ENCODE peak calls at places on chromosomes 12 and 14, in six cellular contexts. P is GM12865; W is Jurkat, Clone E6-1; Z is heart right ventricle; T is uterus; Q is gastrocnemius medialis. V is an unnamed sample.

GRCh38 chr14:32620303-32620702 is 291.2 kb downstream of the AKAP6 start:
- DNase-seq in P (no peak), W (no peak), Z (no peak), T (no peak), Q (no peak), V (no peak)

GRCh38 chr12:121893901-121894540 is 5.4 kb downstream of the PSMD9 start:
- DNase-seq in P (no peak), W (peak), Z (no peak), T (no peak), Q (no peak), V (peak)

GRCh38 chr12:3431685-3432084 is 59.3 kb upstream of the PRMT8 start:
- DNase-seq in P (no peak), W (no peak), Z (no peak), T (no peak), Q (no peak), V (no peak)

GRCh38 chr12:96719671-96720362 is 187.2 kb upstream of the NEDD1 start:
- DNase-seq in P (peak), W (peak), Z (no peak), T (no peak), Q (no peak), V (peak)

GRCh38 chr12:72057330-72057911 is 118.8 kb downstream of the TPH2 start:
- DNase-seq in P (no peak), W (peak), Z (no peak), T (no peak), Q (no peak), V (no peak)

GRCh38 chr12:42118136-42118879 is 26.4 kb downstream of the GXYLT1 start:
- DNase-seq in P (no peak), W (no peak), Z (no peak), T (no peak), Q (no peak), V (no peak)

GRCh38 chr12:50618864-50619609 is 114.3 kb downstream of the DIP2B start:
- DNase-seq in P (no peak), W (no peak), Z (no peak), T (no peak), Q (no peak), V (no peak)

GRCh38 chr14:55052259-55052930 is 948 bp downstream of the MAPK1IP1L start:
- DNase-seq in P (no peak), W (no peak), Z (no peak), T (no peak), Q (no peak), V (peak)

GRCh38 chr12:93592641-93593396 is 20.3 kb downstream of the SOCS2 start:
- DNase-seq in P (no peak), W (no peak), Z (no peak), T (no peak), Q (no peak), V (no peak)

GRCh38 chr12:49623142-49623899 is at the start of gene PRPF40B:
- DNase-seq in P (peak), W (peak), Z (peak), T (peak), Q (peak), V (peak)

GRCh38 chr14:71431169-71431525 is 501.1 kb upstream of the RGS6 start:
- DNase-seq in P (no peak), W (no peak), Z (no peak), T (no peak), Q (no peak), V (no peak)

GRCh38 chr12:30908389-30909087 is 18.0 kb upstream of the TSPAN11 start:
- DNase-seq in P (no peak), W (no peak), Z (no peak), T (no peak), Q (no peak), V (no peak)

GRCh38 chr12:49763006-49763591 is 21.7 kb downstream of the TMBIM6 start:
- DNase-seq in P (peak), W (peak), Z (peak), T (peak), Q (peak), V (peak)

GRCh38 chr12:90741611-90742010 is 213.4 kb downstream of the CCER1 start:
- DNase-seq in P (no peak), W (no peak), Z (no peak), T (no peak), Q (no peak), V (no peak)

GRCh38 chr14:37842106-37842505 is 246.7 kb downstream of the TTC6 start:
- DNase-seq in P (no peak), W (no peak), Z (no peak), T (no peak), Q (no peak), V (no peak)

GRCh38 chr12:31876568-31877424 is 82.4 kb upstream of the RESF1 start:
- DNase-seq in P (no peak), W (no peak), Z (no peak), T (no peak), Q (peak), V (no peak)

GRCh38 chr14:87888136-87888999 is 104.6 kb downstream of the GALC start:
- DNase-seq in P (peak), W (peak), Z (peak), T (peak), Q (no peak), V (no peak)

GRCh38 chr14:38065101-38065762 is 142.5 kb upstream of the SSTR1 start:
- DNase-seq in P (peak), W (peak), Z (no peak), T (no peak), Q (no peak), V (no peak)

GRCh38 chr12:66035289-66035961 is 95.1 kb downstream of the LLPH start:
- DNase-seq in P (peak), W (peak), Z (no peak), T (no peak), Q (no peak), V (no peak)

GRCh38 chr12:102021540-102022246 is 40.1 kb downstream of the WASHC3 start:
- DNase-seq in P (no peak), W (no peak), Z (no peak), T (no peak), Q (no peak), V (peak)

GRCh38 chr12:104243551-104243950 is 28.0 kb downstream of the TXNRD1 start:
- DNase-seq in P (no peak), W (no peak), Z (no peak), T (no peak), Q (no peak), V (no peak)

GRCh38 chr12:77947326-77947725 is 116.6 kb downstream of the NAV3 start:
- DNase-seq in P (no peak), W (no peak), Z (no peak), T (no peak), Q (no peak), V (no peak)

GRCh38 chr12:89087876-89088275 is 264.4 kb downstream of the DUSP6 start:
- DNase-seq in P (no peak), W (no peak), Z (no peak), T (no peak), Q (no peak), V (no peak)

GRCh38 chr12:31578632-31579031 is 12.3 kb downstream of the DENND5B start:
- DNase-seq in P (no peak), W (no peak), Z (no peak), T (no peak), Q (no peak), V (no peak)

GRCh38 chr14:74855021-74855420 is 20.9 kb downstream of the PROX2 start:
- DNase-seq in P (no peak), W (no peak), Z (no peak), T (no peak), Q (no peak), V (no peak)

GRCh38 chr12:122137229-122137628 is 36.8 kb downstream of the IL31 start:
- DNase-seq in P (no peak), W (no peak), Z (no peak), T (no peak), Q (no peak), V (no peak)

GRCh38 chr12:96094201-96094600 is 58.8 kb upstream of the LTA4H start:
- DNase-seq in P (no peak), W (peak), Z (no peak), T (no peak), Q (no peak), V (peak)

GRCh38 chr14:64646103-64646502 is 58.1 kb upstream of the PLEKHG3 start:
- DNase-seq in P (no peak), W (no peak), Z (no peak), T (no peak), Q (no peak), V (no peak)

GRCh38 chr14:36947362-36947761 is 225.0 kb downstream of the SLC25A21 start:
- DNase-seq in P (no peak), W (no peak), Z (no peak), T (no peak), Q (no peak), V (no peak)

GRCh38 chr12:116712458-116713303 is 25.2 kb downstream of the SPRING1 start:
- DNase-seq in P (no peak), W (no peak), Z (no peak), T (no peak), Q (no peak), V (no peak)

GRCh38 chr14:64705406-64706118 is 1.3 kb downstream of the PLEKHG3 start:
- DNase-seq in P (no peak), W (no peak), Z (peak), T (peak), Q (no peak), V (no peak)

GRCh38 chr14:61493239-61493638 is 171.9 kb downstream of the PRKCH start:
- DNase-seq in P (no peak), W (no peak), Z (no peak), T (no peak), Q (no peak), V (no peak)

GRCh38 chr12:54282949-54283593 is 2.5 kb downstream of the HNRNPA1 start:
- DNase-seq in P (no peak), W (no peak), Z (no peak), T (no peak), Q (no peak), V (no peak)

GRCh38 chr12:54286042-54286931 is 5.8 kb downstream of the HNRNPA1 start:
- DNase-seq in P (no peak), W (no peak), Z (no peak), T (no peak), Q (no peak), V (no peak)

GRCh38 chr12:54280401-54281260 is at the start of gene HNRNPA1:
- DNase-seq in P (peak), W (peak), Z (peak), T (peak), Q (peak), V (peak)

GRCh38 chr12:54287316-54288157 is 7.0 kb downstream of the HNRNPA1 start:
- DNase-seq in P (no peak), W (no peak), Z (no peak), T (no peak), Q (no peak), V (no peak)

GRCh38 chr12:54285150-54286041 is 4.9 kb downstream of the HNRNPA1 start:
- DNase-seq in P (no peak), W (no peak), Z (no peak), T (no peak), Q (no peak), V (no peak)
- H3K4me3 ChIP-seq in P (no peak), W (no peak), Z (no peak), T (no peak), Q (no peak), V (no peak)

GRCh38 chr12:124914392-124915248 is at the start of gene UBC:
- DNase-seq in P (peak), W (peak), Z (peak), T (peak), Q (peak), V (peak)
- H3K4me3 ChIP-seq in P (peak), W (peak), Z (peak), T (peak), Q (peak), V (peak)

DNA sequence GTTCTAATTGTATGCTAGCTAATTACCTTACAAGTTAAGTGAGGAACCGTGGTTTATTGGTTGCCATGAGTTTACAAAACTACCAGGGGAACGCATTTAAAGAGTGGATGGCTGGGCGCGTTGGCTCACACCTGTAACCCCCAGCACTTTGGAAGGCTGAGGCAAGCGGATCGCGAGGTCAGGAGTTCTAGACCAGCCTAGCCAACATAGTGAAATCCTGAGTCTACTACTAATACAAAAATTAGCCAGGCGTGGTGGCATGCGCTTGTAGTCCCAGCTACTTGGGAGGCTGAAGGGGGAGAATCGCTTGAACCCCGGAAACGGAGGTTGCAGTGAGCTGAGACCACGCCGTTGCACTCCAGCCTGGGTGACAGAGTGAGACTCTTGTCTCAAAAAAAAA is 2.2 kb downstream of the EIF5 start:
- DNase-seq in P (no peak), W (no peak), Z (no peak), T (no peak), Q (no peak), V (no peak)
- H3K4me3 ChIP-seq in P (no peak), W (peak), Z (peak), T (no peak), Q (no peak), V (no peak)

DNA sequence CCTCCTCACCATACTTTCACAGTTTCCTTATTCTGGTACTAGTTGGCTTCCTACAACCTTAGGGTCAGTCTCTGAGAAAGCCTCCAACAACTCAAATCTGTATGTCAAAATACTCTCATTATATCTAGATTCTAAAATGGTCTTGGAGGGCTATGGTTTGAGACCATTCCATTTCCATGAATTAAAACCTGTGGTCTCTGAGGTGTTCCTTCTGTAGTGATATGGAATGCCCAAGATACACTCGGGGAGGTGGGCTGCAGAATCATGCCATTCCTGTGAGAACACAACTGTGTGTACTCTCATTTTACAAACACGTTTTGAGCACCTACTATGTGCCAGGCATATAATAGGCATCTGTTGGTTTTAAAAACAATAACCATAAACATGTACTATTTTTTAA is 74.0 kb downstream of the FERMT2 start:
- DNase-seq in P (no peak), W (no peak), Z (no peak), T (no peak), Q (no peak), V (no peak)
- H3K4me3 ChIP-seq in P (no peak), W (no peak), Z (no peak), T (no peak), Q (no peak), V (no peak)

DNA sequence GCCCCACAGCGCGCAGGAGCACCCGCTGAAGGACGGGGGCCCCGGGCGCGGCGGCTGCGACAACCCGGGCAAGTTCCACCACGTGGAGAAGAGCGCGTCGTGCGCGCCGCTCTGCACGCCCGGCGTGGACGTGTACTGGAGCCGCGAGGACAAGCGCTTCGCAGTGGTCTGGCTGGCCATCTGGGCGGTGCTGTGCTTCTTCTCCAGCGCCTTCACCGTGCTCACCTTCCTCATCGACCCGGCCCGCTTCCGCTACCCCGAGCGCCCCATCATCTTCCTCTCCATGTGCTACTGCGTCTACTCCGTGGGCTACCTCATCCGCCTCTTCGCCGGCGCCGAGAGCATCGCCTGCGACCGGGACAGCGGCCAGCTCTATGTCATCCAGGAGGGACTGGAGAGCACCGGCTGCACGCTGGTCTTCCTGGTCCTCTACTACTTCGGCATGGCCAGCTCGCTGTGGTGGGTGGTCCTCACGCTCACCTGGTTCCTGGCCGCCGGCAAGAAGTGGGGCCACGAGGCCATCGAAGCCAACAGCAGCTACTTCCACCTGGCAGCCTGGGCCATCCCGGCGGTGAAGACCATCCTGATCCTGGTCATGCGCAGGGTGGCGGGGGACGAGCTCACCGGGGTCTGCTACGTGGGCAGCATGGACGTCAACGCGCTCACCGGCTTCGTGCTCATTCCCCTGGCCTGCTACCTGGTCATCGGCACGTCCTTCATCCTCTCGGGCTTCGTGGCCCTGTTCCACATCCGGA is 1.4 kb downstream of the FZD10 start:
- DNase-seq in P (no peak), W (no peak), Z (no peak), T (no peak), Q (no peak), V (no peak)
- H3K4me3 ChIP-seq in P (no peak), W (no peak), Z (no peak), T (no peak), Q (no peak), V (no peak)

GRCh38 chr14:106831322-106831720 is 1304.9 kb downstream of the TMEM121 start:
- DNase-seq in P (peak), W (peak), Z (peak), T (no peak), Q (no peak), V (peak)
- H3K4me3 ChIP-seq in P (no peak), W (no peak), Z (no peak), T (no peak), Q (no peak), V (no peak)

GRCh38 chr14:58460772-58461171 is 33.3 kb downstream of the KIAA0586 start:
- DNase-seq in P (no peak), W (no peak), Z (no peak), T (no peak), Q (no peak), V (no peak)
- H3K4me3 ChIP-seq in P (no peak), W (no peak), Z (no peak), T (no peak), Q (no peak), V (no peak)

GRCh38 chr12:56632701-56633464 is 2.8 kb upstream of the BAZ2A start:
- DNase-seq in P (no peak), W (no peak), Z (no peak), T (no peak), Q (no peak), V (no peak)
- H3K4me3 ChIP-seq in P (peak), W (no peak), Z (peak), T (no peak), Q (peak), V (peak)

DNA sequence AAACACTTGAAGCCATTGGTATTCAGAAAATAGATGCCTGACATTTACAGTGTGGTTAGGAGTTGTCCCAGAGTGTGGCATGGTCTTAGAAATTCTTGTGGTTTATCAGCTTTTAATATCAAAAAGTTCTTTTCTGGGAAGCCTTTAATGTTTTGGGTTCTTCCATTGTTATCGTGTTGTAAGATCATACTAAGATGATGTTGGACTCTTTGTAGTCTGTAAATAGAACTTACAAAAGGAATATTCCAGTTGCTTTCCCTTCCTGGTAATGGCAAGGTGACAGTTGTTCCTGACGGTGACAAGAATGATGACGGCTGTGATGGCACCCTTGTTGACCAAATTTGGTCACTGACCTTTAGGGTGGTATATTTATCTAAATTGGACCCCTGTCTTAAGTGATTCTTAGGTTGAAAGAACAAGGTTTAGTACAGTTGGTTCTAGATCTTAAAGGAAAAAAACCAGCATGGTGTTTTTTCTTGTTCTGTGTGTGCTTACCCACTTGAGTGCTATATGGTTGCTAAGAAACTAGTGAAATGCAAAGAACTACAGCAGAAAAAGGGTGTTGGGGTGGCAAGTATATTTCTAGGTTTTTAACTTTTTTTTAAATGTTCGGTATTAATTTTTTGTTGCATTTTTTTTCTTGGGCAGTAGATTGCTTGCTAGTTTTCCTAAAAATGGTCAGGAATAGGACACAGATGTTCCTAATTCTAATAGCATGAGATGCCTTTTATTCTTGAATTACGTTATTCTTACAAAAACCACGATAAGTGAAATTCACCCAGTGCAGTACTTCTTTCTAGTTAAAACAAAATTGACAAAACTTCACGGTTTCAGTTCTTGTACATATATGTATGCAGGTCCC is 2.1 kb downstream of the ATP2A2 start:
- DNase-seq in P (peak), W (no peak), Z (no peak), T (no peak), Q (peak), V (no peak)
- H3K4me3 ChIP-seq in P (peak), W (peak), Z (peak), T (peak), Q (peak), V (peak)

GRCh38 chr14:93112891-93113677 is 2.6 kb downstream of the ITPK1 start:
- DNase-seq in P (peak), W (peak), Z (peak), T (peak), Q (peak), V (peak)
- H3K4me3 ChIP-seq in P (peak), W (peak), Z (peak), T (peak), Q (peak), V (peak)